ENCODE peak calls at places on chromosomes 3 and 15, in five cellular contexts. C is AG04450, J is progenitor cell of endocrine pancreas, T is omental fat pad, E is cardiac fibroblast. N is an unnamed sample.

GRCh38 chr15:69554321-69554961 is 101.8 kb downstream of the RPLP1 start:
- DNase-seq in C (no peak), J (no peak), T (no peak), E (peak; percentile 42), N (no peak)

GRCh38 chr15:75508741-75509532 is 57.4 kb upstream of the SIN3A start:
- DNase-seq in C (peak; percentile 20), J (no peak), T (no peak), E (peak; percentile 79), N (peak; percentile 49)

GRCh38 chr15:98674336-98674735 is 26.0 kb downstream of the IGF1R start:
- DNase-seq in C (no peak), J (no peak), T (no peak), E (peak; percentile 71), N (no peak)

GRCh38 chr3:118949113-118949760 is 85.4 kb downstream of the IGSF11 start:
- DNase-seq in C (no peak), J (no peak), T (no peak), E (no peak), N (no peak)

GRCh38 chr3:108117245-108117644 is 26.4 kb upstream of the CD47 start:
- DNase-seq in C (no peak), J (no peak), T (no peak), E (no peak), N (peak; percentile 58)

GRCh38 chr15:51829360-51830278 is at the start of gene TMOD3:
- DNase-seq in C (peak; percentile 74), J (peak; percentile 93), T (peak; percentile 95), E (peak; percentile 94), N (peak; percentile 92)

GRCh38 chr3:72476139-72476483 is 372.1 kb downstream of the SHQ1 start:
- DNase-seq in C (no peak), J (no peak), T (no peak), E (no peak), N (no peak)

GRCh38 chr3:104960579-104960978 is 406.1 kb upstream of the ALCAM start:
- DNase-seq in C (no peak), J (no peak), T (no peak), E (no peak), N (no peak)

GRCh38 chr3:164806188-164806587 is 272.1 kb downstream of the SI start:
- DNase-seq in C (no peak), J (no peak), T (no peak), E (no peak), N (peak; percentile 0)

GRCh38 chr3:130941793-130942192 is 47.9 kb downstream of the ATP2C1 start:
- DNase-seq in C (no peak), J (no peak), T (no peak), E (no peak), N (peak; percentile 59)

GRCh38 chr3:153182491-153182890 is 20.5 kb downstream of the RAP2B start:
- DNase-seq in C (no peak), J (no peak), T (no peak), E (no peak), N (no peak)

GRCh38 chr3:60431599-60431958 is 819.7 kb downstream of the FHIT start:
- DNase-seq in C (peak; percentile 4), J (no peak), T (no peak), E (peak; percentile 56), N (peak; percentile 2)

GRCh38 chr3:62065985-62066693 is 307.2 kb downstream of the FEZF2 start:
- DNase-seq in C (no peak), J (no peak), T (no peak), E (no peak), N (no peak)

GRCh38 chr3:153273767-153274443 is 111.9 kb downstream of the RAP2B start:
- DNase-seq in C (no peak), J (no peak), T (no peak), E (peak; percentile 61), N (peak; percentile 89)

GRCh38 chr3:179196700-179197099 is 48.5 kb downstream of the PIK3CA start:
- DNase-seq in C (no peak), J (no peak), T (no peak), E (no peak), N (no peak)

GRCh38 chr3:179194931-179195330 is 46.8 kb downstream of the PIK3CA start:
- DNase-seq in C (no peak), J (no peak), T (no peak), E (no peak), N (no peak)

GRCh38 chr3:179189764-179190163 is 41.6 kb downstream of the PIK3CA start:
- DNase-seq in C (peak; percentile 54), J (no peak), T (no peak), E (peak; percentile 86), N (no peak)

GRCh38 chr3:179196098-179196497 is 47.9 kb downstream of the PIK3CA start:
- DNase-seq in C (peak; percentile 71), J (no peak), T (no peak), E (peak; percentile 51), N (no peak)

GRCh38 chr3:179192542-179192941 is 44.4 kb downstream of the PIK3CA start:
- DNase-seq in C (no peak), J (no peak), T (no peak), E (no peak), N (no peak)
- TF ChIP-seq CTCF in C (no peak), J (no peak), T (no peak), E (no peak), N (no peak)

GRCh38 chr15:78947506-78947905 is 2.7 kb upstream of the CTSH start:
- DNase-seq in C (no peak), J (no peak), T (no peak), E (no peak), N (no peak)

GRCh38 chr15:78951841-78952238 is 7.0 kb upstream of the CTSH start:
- DNase-seq in C (no peak), J (no peak), T (no peak), E (peak; percentile 60), N (peak; percentile 90)

GRCh38 chr15:78950343-78950742 is 5.5 kb upstream of the CTSH start:
- DNase-seq in C (no peak), J (no peak), T (no peak), E (no peak), N (no peak)

GRCh38 chr15:78949461-78949860 is 4.6 kb upstream of the CTSH start:
- DNase-seq in C (no peak), J (no peak), T (no peak), E (no peak), N (peak; percentile 32)

DNA sequence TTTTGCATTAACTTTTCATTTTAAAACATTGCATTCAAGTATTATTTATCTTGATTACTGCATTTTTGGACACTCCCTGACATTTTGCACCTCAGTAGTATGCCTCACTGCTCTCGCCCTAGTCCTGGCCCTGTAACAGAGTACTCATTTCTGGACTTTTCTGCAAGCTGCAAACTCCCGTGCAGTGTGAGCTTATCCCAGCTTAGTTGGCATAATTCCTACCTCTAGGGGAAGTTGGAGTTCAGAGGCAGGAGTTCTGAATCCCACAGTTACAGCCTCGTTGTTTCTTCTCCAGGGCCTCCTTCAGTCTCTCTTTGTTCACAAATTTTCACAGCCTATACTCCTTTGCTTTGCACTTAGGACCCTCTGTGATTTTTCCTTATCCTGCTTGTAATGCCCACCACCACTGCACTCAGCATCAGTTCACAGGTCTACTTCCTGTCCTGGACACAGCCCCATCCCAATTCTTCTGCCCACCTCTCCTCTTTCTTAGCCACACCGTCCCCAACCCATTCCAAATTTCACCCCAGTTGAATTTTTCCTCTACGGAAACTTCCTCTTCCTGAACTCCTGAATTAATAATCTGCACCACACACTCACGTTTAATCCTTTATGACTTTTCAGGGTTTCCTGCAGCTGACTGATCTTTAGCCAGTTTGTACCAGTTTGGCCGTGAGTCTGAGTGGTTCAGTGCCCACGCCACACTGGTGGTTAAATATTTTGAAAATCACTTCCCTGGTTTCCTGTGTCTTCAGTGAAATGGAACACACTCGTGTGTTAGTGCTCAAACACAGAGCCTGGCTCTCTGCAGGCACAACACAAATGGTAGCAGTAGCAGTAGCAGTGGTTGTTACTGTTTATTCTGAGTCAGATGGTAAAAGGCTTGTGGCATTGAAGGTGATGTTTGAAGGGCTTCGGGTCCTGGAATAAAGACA is 6.3 kb upstream of the CTSH start:
- DNase-seq in C (peak; percentile 26), J (no peak), T (no peak), E (peak; percentile 69), N (peak; percentile 39)
- TF ChIP-seq CTCF in C (peak; percentile 64), J (peak; percentile 37), T (no peak), E (peak; percentile 8), N (peak; percentile 28)

GRCh38 chr3:136950583-136950982 is 7.2 kb upstream of the IL20RB start:
- DNase-seq in C (no peak), J (no peak), T (no peak), E (no peak), N (no peak)

GRCh38 chr3:136952292-136952691 is 5.5 kb upstream of the IL20RB start:
- DNase-seq in C (peak; percentile 34), J (no peak), T (no peak), E (peak; percentile 29), N (peak; percentile 95)

GRCh38 chr3:136947477-136947876 is 10.3 kb upstream of the IL20RB start:
- DNase-seq in C (no peak), J (no peak), T (no peak), E (no peak), N (no peak)

GRCh38 chr3:136949146-136949545 is 8.6 kb upstream of the IL20RB start:
- DNase-seq in C (no peak), J (no peak), T (no peak), E (no peak), N (no peak)

DNA sequence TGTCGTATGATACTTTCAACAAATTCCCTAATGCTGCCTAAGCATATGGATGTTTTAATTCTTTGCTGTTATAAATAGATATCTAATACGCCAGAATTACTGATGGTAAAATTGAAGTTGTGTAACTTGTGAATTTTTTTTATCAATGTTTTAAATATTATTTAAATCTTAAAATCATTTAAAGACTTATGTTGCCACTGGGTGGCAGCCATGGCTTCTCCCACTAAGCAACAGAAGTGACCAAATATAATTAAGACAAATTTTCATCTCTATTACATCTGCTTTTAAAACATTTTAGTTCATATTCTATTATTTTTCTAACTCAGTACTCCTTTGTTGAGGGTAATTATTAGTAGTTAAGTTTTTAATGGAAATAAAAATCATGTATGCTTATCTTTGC is 8.1 kb upstream of the IL20RB start:
- DNase-seq in C (no peak), J (no peak), T (no peak), E (peak; percentile 62), N (no peak)
- TF ChIP-seq CTCF in C (peak; percentile 32), J (no peak), T (no peak), E (peak; percentile 18), N (peak; percentile 40)

DNA sequence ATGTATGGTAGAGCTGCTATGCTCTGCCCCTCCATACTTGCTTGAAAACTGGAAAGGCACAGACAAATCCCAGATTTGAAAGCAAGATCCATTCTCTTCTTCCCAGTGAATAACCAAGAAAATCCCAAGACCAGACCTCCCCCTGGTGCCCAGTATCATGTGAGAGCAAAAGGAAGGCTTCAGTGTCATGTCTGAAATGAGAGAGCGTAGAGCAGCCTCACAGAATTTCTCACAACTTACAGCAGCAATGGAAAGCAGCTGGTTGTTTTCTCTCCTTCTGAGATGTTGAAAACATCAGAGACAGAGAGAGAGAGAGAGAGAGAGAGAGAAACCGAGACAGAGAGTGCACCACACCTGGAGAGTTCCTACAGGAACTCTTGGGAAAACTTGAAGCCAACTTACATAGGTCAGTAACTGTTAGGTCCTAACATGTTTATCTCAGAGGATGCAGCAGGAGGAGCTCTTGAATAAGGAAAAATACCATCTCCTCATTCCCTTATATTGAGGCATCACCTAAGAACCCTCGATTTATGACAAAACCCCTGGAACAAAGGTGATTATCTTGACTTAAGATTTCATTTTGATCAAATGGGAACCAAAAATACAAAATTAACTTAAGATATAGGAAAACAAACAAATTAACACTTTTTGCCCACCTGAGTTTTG is 273.3 kb downstream of the NSUN3 start:
- DNase-seq in C (peak; percentile 26), J (no peak), T (no peak), E (peak; percentile 38), N (peak; percentile 80)
- TF ChIP-seq CTCF in C (peak; percentile 64), J (peak; percentile 61), T (no peak), E (peak; percentile 51), N (peak; percentile 67)

GRCh38 chr15:81222007-81222406 is 25.3 kb downstream of the IL16 start:
- DNase-seq in C (no peak), J (no peak), T (no peak), E (no peak), N (no peak)
- TF ChIP-seq CTCF in C (no peak), J (no peak), T (no peak), E (no peak), N (no peak)